ENCODE peak calls at places on chromosomes 5 and 9, in seven cellular contexts. I, V, G, J, R, W and S are unnamed samples.
A peak's percentile ranks its signal among the peaks of the same experiment; 100 is the strongest.

GRCh38 chr9:89542461-89543021 is 44.6 kb upstream of the SEMA4D start:
- DNase-seq in I (no peak), V (no peak), G (no peak), J (peak; percentile 59), R (no peak), W (no peak), S (no peak)

GRCh38 chr9:34588671-34589370 is 703 bp downstream of the CNTFR start:
- DNase-seq in I (no peak), V (no peak), G (no peak), J (no peak), R (no peak), W (peak; percentile 50), S (no peak)

GRCh38 chr9:107269681-107270080 is 13.4 kb upstream of the RAD23B start:
- DNase-seq in I (no peak), V (no peak), G (no peak), J (no peak), R (peak; percentile 86), W (no peak), S (peak; percentile 47)

GRCh38 chr5:66436721-66437120 is 159.5 kb upstream of the MAST4 start:
- DNase-seq in I (peak; percentile 2), V (no peak), G (no peak), J (no peak), R (no peak), W (peak; percentile 62), S (peak; percentile 9)

GRCh38 chr9:112872019-112872418 is 18.7 kb downstream of the SLC46A2 start:
- DNase-seq in I (no peak), V (no peak), G (no peak), J (no peak), R (no peak), W (no peak), S (no peak)

GRCh38 chr9:101037433-101037832 is 8.9 kb downstream of the PLPPR1 start:
- DNase-seq in I (no peak), V (no peak), G (no peak), J (no peak), R (no peak), W (no peak), S (no peak)

GRCh38 chr9:107147134-107147533 is 135.9 kb upstream of the RAD23B start:
- DNase-seq in I (no peak), V (no peak), G (no peak), J (no peak), R (no peak), W (no peak), S (no peak)

GRCh38 chr5:137344723-137345322 is 154.3 kb downstream of the SPOCK1 start:
- DNase-seq in I (peak; percentile 9), V (no peak), G (peak; percentile 52), J (peak; percentile 39), R (no peak), W (peak; percentile 85), S (peak; percentile 74)

GRCh38 chr5:135206862-135207261 is 172.8 kb upstream of the PITX1 start:
- DNase-seq in I (no peak), V (no peak), G (no peak), J (no peak), R (no peak), W (no peak), S (no peak)

GRCh38 chr5:9122528-9122927 is 423.3 kb downstream of the SEMA5A start:
- DNase-seq in I (no peak), V (no peak), G (no peak), J (no peak), R (no peak), W (no peak), S (no peak)

GRCh38 chr5:23506329-23507236 is 826 bp upstream of the PRDM9 start:
- DNase-seq in I (peak; percentile 29), V (no peak), G (no peak), J (no peak), R (no peak), W (peak; percentile 86), S (peak; percentile 35)

GRCh38 chr9:131762356-131762932 is 22.6 kb upstream of the RAPGEF1 start:
- DNase-seq in I (peak; percentile 29), V (no peak), G (peak; percentile 29), J (no peak), R (no peak), W (peak; percentile 91), S (peak; percentile 86)

GRCh38 chr9:98228392-98229089 is 26.9 kb downstream of the TBC1D2 start:
- DNase-seq in I (no peak), V (no peak), G (no peak), J (no peak), R (no peak), W (no peak), S (no peak)

GRCh38 chr9:84166828-84167400 is 173.6 kb downstream of the SLC28A3 start:
- DNase-seq in I (no peak), V (no peak), G (no peak), J (no peak), R (no peak), W (no peak), S (no peak)

GRCh38 chr5:91401175-91401574 is 18.1 kb upstream of the ARRDC3 start:
- DNase-seq in I (no peak), V (no peak), G (peak; percentile 78), J (no peak), R (no peak), W (peak; percentile 27), S (peak; percentile 21)

GRCh38 chr9:117823621-117824020 is 119.4 kb downstream of the TLR4 start:
- DNase-seq in I (no peak), V (no peak), G (no peak), J (no peak), R (no peak), W (no peak), S (no peak)

GRCh38 chr5:139120521-139120920 is 77.6 kb downstream of the SIL1 start:
- DNase-seq in I (no peak), V (no peak), G (no peak), J (no peak), R (no peak), W (no peak), S (no peak)

GRCh38 chr9:129751841-129752801 is 721 bp downstream of the PTGES start:
- DNase-seq in I (no peak), V (no peak), G (no peak), J (peak; percentile 88), R (peak; percentile 90), W (no peak), S (peak; percentile 72)

GRCh38 chr5:173626501-173626812 is 10.0 kb upstream of the BOD1 start:
- DNase-seq in I (no peak), V (no peak), G (no peak), J (no peak), R (no peak), W (no peak), S (no peak)

GRCh38 chr9:131747352-131747751 is 7.5 kb upstream of the RAPGEF1 start:
- DNase-seq in I (no peak), V (no peak), G (peak; percentile 43), J (peak; percentile 42), R (peak; percentile 61), W (peak; percentile 74), S (peak; percentile 82)

GRCh38 chr5:9108156-9108555 is 437.7 kb downstream of the SEMA5A start:
- DNase-seq in I (no peak), V (no peak), G (no peak), J (no peak), R (no peak), W (no peak), S (peak; percentile 28)

GRCh38 chr9:4549751-4550295 is 59.6 kb downstream of the SLC1A1 start:
- DNase-seq in I (no peak), V (no peak), G (no peak), J (no peak), R (no peak), W (no peak), S (peak; percentile 53)

GRCh38 chr9:129886226-129887174 is 51.2 kb downstream of the USP20 start:
- DNase-seq in I (no peak), V (peak; percentile 37), G (no peak), J (no peak), R (no peak), W (no peak), S (no peak)

GRCh38 chr9:1256178-1256577 is 206.0 kb downstream of the DMRT2 start:
- DNase-seq in I (no peak), V (no peak), G (no peak), J (no peak), R (no peak), W (no peak), S (no peak)

GRCh38 chr9:97911528-97911927 is 10.8 kb downstream of the TRMO start:
- DNase-seq in I (no peak), V (no peak), G (no peak), J (no peak), R (no peak), W (no peak), S (no peak)

GRCh38 chr9:35616681-35617459 is 1.3 kb downstream of the CD72 start:
- DNase-seq in I (no peak), V (no peak), G (peak; percentile 66), J (peak; percentile 40), R (no peak), W (peak; percentile 89), S (peak; percentile 79)
- TF ChIP-seq EZH2 in I (no peak), V (no peak), G (no peak), J (no peak), R (no peak), W (no peak), S (no peak)

GRCh38 chr5:58239731-58240130 is 220.2 kb downstream of the PLK2 start:
- DNase-seq in I (no peak), V (no peak), G (no peak), J (no peak), R (peak; percentile 75), W (no peak), S (no peak)
- TF ChIP-seq EZH2 in I (no peak), V (no peak), G (no peak), J (no peak), R (no peak), W (no peak), S (no peak)

DNA sequence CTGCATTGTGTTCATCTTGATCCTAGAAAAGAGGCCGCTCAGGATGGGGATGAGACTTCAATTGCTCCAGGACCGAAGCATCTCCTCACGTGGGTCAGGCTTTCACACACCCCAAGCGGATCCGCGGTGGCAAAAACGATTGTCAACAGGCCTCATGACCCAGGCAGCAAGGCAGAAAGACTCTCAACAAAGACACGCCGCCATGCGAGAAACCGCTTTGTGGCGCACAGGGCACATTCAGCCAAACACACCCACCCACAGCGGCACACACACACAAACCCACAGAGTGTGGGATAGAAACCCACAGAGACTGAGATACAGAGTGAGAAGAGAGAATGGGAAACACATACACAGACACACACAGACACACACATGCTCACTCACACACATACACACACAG is 483.4 kb downstream of the SPATA31A7 start:
- DNase-seq in I (no peak), V (no peak), G (no peak), J (no peak), R (no peak), W (no peak), S (no peak)
- TF ChIP-seq EZH2 in I (no peak), V (no peak), G (no peak), J (no peak), R (no peak), W (no peak), S (no peak)

DNA sequence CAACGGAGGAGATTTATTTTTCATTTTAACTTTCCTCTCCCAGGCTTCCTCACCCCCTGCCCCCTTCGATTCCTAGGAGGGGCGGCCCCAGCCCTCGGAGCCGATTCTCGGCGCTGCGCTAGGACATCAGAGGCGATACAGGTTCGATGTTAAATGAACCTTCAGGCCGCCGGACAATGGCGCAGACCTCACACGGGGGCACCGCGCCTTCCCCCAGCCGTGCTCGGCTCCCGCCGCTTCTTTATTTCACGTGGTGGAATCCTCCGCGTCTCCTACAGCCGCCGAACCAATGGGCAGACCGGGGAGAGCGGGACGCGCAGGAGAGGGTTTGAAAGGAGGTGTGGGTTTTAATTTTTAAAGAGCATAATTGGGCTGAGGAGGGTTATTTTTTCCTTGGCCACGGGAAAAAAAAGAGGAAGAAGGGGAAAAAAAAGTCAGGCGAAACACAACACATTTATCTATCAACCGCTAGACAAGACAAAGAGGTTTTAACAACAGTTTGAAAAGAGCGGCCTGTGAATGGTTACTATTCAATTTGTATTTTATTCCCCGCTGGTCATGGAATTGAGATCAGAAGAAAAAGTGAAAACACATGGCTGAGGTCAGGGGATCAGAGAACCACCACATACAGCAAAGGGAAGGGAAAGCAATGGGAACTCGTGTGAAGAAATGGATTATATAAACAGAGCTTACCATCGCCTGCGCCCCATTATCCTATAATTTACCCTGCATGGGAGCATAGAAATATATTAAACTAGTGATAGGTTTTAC is 126.9 kb downstream of the TMEM174 start:
- DNase-seq in I (no peak), V (no peak), G (no peak), J (no peak), R (no peak), W (peak; percentile 58), S (no peak)
- TF ChIP-seq EZH2 in I (peak; percentile 10), V (no peak), G (no peak), J (no peak), R (no peak), W (peak; percentile 84), S (no peak)